ENCODE peak calls at places on chromosome 10, in six cellular contexts. M, E, H, X, S and U are unnamed samples.
A peak's percentile ranks its signal among the peaks of the same experiment; 100 is the strongest.

GRCh38 chr10:98488669-98489430 is 42.1 kb upstream of the HPS1 start:
- DNase-seq in M (peak; percentile 81), E (no peak), H (no peak), X (no peak), S (no peak), U (no peak)

GRCh38 chr10:50990568-50991495 is 83.5 kb upstream of the PRKG1 start:
- DNase-seq in M (no peak), E (peak; percentile 13), H (peak; percentile 43), X (peak; percentile 92), S (peak; percentile 7), U (peak; percentile 46)

GRCh38 chr10:103835121-103836045 is 20.0 kb downstream of the SH3PXD2A start:
- DNase-seq in M (no peak), E (peak; percentile 27), H (no peak), X (no peak), S (no peak), U (peak; percentile 66)

GRCh38 chr10:132152896-132153580 is 33.7 kb upstream of the DPYSL4 start:
- DNase-seq in M (no peak), E (no peak), H (no peak), X (no peak), S (no peak), U (no peak)

GRCh38 chr10:11381023-11381422 is 230.4 kb downstream of the USP6NL start:
- DNase-seq in M (no peak), E (no peak), H (no peak), X (peak; percentile 32), S (no peak), U (no peak)

GRCh38 chr10:33793793-33794192 is 459.3 kb upstream of the NRP1 start:
- DNase-seq in M (no peak), E (no peak), H (no peak), X (no peak), S (no peak), U (no peak)

GRCh38 chr10:132488231-132488821 is 49.3 kb upstream of the INPP5A start:
- DNase-seq in M (no peak), E (no peak), H (no peak), X (no peak), S (no peak), U (no peak)

GRCh38 chr10:11679946-11680345 is 62.2 kb upstream of the ECHDC3 start:
- DNase-seq in M (no peak), E (no peak), H (no peak), X (no peak), S (no peak), U (no peak)

GRCh38 chr10:28738200-28738599 is 60.9 kb downstream of the BAMBI start:
- DNase-seq in M (no peak), E (no peak), H (no peak), X (no peak), S (no peak), U (no peak)

GRCh38 chr10:105650311-105650710 is 1009.2 kb downstream of the SORCS3 start:
- DNase-seq in M (no peak), E (no peak), H (no peak), X (no peak), S (no peak), U (no peak)